ENCODE peak calls at places on chromosome 21, in ten cellular contexts. B is A549, L is upper lobe of right lung, M is bronchial epithelial cell, U is cardiac muscle cell, H is kidney, S is astrocyte of the spinal cord, Q is GM12864, N is WERI-Rb-1, F is OCI-LY7. O is an unnamed sample.

GRCh38 chr21:25567472-25567871 is 39.8 kb downstream of the MRPL39 start:
- DNase-seq in B (no peak), L (no peak), M (no peak), U (no peak), H (no peak), S (no peak), Q (no peak), N (no peak), F (no peak), O (no peak)

GRCh38 chr21:15199414-15199813 is 134.6 kb upstream of the NRIP1 start:
- DNase-seq in B (no peak), L (no peak), M (no peak), U (no peak), H (no peak), S (no peak), Q (no peak), N (no peak), F (no peak), O (no peak)

GRCh38 chr21:35138665-35139381 is 89.7 kb upstream of the RUNX1 start:
- DNase-seq in B (no peak), L (no peak), M (peak), U (peak), H (no peak), S (peak), Q (peak), N (no peak), F (peak), O (peak)

GRCh38 chr21:31108969-31109368 is 70.7 kb upstream of the KRTAP19-8 start:
- DNase-seq in B (no peak), L (no peak), M (peak), U (peak), H (no peak), S (peak), Q (no peak), N (no peak), F (peak), O (peak)

GRCh38 chr21:16571594-16571993 is 841.8 kb downstream of the USP25 start:
- DNase-seq in B (no peak), L (no peak), M (peak), U (no peak), H (no peak), S (peak), Q (no peak), N (no peak), F (no peak), O (peak)

GRCh38 chr21:15221799-15222386 is 157.1 kb upstream of the NRIP1 start:
- DNase-seq in B (peak), L (peak), M (peak), U (peak), H (no peak), S (peak), Q (peak), N (peak), F (no peak), O (peak)

GRCh38 chr21:31781737-31782136 is 49.8 kb upstream of the SCAF4 start:
- DNase-seq in B (no peak), L (no peak), M (no peak), U (peak), H (no peak), S (peak), Q (no peak), N (no peak), F (no peak), O (peak)

GRCh38 chr21:29817450-29817849 is 122.3 kb downstream of the GRIK1 start:
- DNase-seq in B (no peak), L (no peak), M (no peak), U (no peak), H (no peak), S (no peak), Q (no peak), N (no peak), F (no peak), O (no peak)

GRCh38 chr21:35896060-35896459 is 164.3 kb downstream of the SETD4 start:
- DNase-seq in B (no peak), L (no peak), M (no peak), U (no peak), H (no peak), S (no peak), Q (peak), N (no peak), F (no peak), O (no peak)

GRCh38 chr21:23886828-23887708 is 1720.2 kb downstream of the MRPL39 start:
- DNase-seq in B (no peak), L (no peak), M (no peak), U (no peak), H (no peak), S (no peak), Q (no peak), N (no peak), F (no peak), O (no peak)

GRCh38 chr21:15953551-15954116 is 223.9 kb downstream of the USP25 start:
- DNase-seq in B (no peak), L (no peak), M (no peak), U (no peak), H (no peak), S (no peak), Q (no peak), N (no peak), F (no peak), O (no peak)

GRCh38 chr21:29237110-29238051 is 61.3 kb upstream of the BACH1 start:
- DNase-seq in B (no peak), L (no peak), M (peak), U (peak), H (no peak), S (no peak), Q (no peak), N (peak), F (no peak), O (peak)

GRCh38 chr21:17673261-17674020 is 60.7 kb upstream of the BTG3 start:
- DNase-seq in B (no peak), L (no peak), M (peak), U (peak), H (no peak), S (no peak), Q (no peak), N (no peak), F (no peak), O (peak)

DNA sequence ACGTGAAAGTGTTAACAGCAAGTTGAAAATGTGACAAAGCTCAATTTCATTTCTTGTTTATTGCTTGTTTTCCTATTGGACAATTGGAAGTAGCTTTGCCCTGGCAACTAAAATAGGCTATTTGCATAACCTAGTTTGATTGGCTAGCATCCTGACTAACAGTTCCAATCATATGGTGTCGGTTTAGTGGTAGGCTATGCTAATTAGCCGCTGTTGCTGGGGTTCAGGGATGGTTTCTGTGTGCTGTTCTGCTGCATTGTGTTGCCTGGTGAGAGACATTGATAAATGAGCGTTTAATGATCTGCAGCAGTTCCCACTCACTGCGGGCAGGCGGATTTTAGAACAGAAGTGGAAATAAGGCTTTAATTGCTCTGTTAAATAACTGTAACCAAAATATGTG is 68.5 kb downstream of the DYRK1A start:
- DNase-seq in B (no peak), L (no peak), M (peak), U (peak), H (no peak), S (peak), Q (no peak), N (peak), F (no peak), O (peak)
- H3K4me3 ChIP-seq in B (no peak), L (no peak), M (no peak), U (peak), H (no peak), S (no peak), Q (no peak), N (no peak), F (no peak), O (no peak)

GRCh38 chr21:14119038-14119437 is 91.7 kb downstream of the LIPI start:
- DNase-seq in B (no peak), L (no peak), M (no peak), U (no peak), H (no peak), S (no peak), Q (no peak), N (no peak), F (no peak), O (no peak)

GRCh38 chr21:14116080-14116481 is 94.7 kb downstream of the LIPI start:
- DNase-seq in B (no peak), L (no peak), M (no peak), U (no peak), H (no peak), S (no peak), Q (peak), N (no peak), F (no peak), O (no peak)

GRCh38 chr21:14121719-14122118 is 89.0 kb downstream of the LIPI start:
- DNase-seq in B (no peak), L (no peak), M (peak), U (no peak), H (no peak), S (no peak), Q (no peak), N (no peak), F (peak), O (no peak)

GRCh38 chr21:14115646-14116045 is 95.1 kb downstream of the LIPI start:
- DNase-seq in B (no peak), L (no peak), M (no peak), U (no peak), H (no peak), S (no peak), Q (no peak), N (no peak), F (no peak), O (no peak)

GRCh38 chr21:14120091-14120734 is 90.5 kb downstream of the LIPI start:
- DNase-seq in B (no peak), L (no peak), M (peak), U (no peak), H (no peak), S (no peak), Q (peak), N (peak), F (peak), O (peak)
- TF ChIP-seq CTCF in B (peak), L (peak), M (peak), U (no peak), H (peak), S (peak), Q (peak), N (peak), F (peak), O (peak)

GRCh38 chr21:28106370-28106890 is 886.2 kb downstream of the LTN1 start:
- DNase-seq in B (no peak), L (no peak), M (no peak), U (no peak), H (no peak), S (no peak), Q (no peak), N (no peak), F (no peak), O (no peak)

GRCh38 chr21:28113718-28114117 is 879.0 kb downstream of the LTN1 start:
- DNase-seq in B (no peak), L (no peak), M (peak), U (no peak), H (no peak), S (no peak), Q (no peak), N (no peak), F (no peak), O (no peak)

GRCh38 chr21:28110074-28110473 is 882.6 kb downstream of the LTN1 start:
- DNase-seq in B (no peak), L (no peak), M (no peak), U (no peak), H (no peak), S (no peak), Q (no peak), N (no peak), F (no peak), O (no peak)

GRCh38 chr21:28111151-28111619 is 881.5 kb downstream of the LTN1 start:
- DNase-seq in B (no peak), L (no peak), M (no peak), U (peak), H (no peak), S (peak), Q (no peak), N (no peak), F (no peak), O (no peak)
- H3K4me3 ChIP-seq in B (no peak), L (no peak), M (no peak), U (no peak), H (peak), S (no peak), Q (no peak), N (no peak), F (no peak), O (no peak)

GRCh38 chr21:39136711-39137110 is 46.5 kb downstream of the PSMG1 start:
- DNase-seq in B (no peak), L (no peak), M (peak), U (no peak), H (no peak), S (peak), Q (no peak), N (no peak), F (no peak), O (peak)

GRCh38 chr21:39134288-39134810 is 48.9 kb downstream of the PSMG1 start:
- DNase-seq in B (no peak), L (no peak), M (no peak), U (no peak), H (no peak), S (no peak), Q (no peak), N (no peak), F (no peak), O (no peak)

GRCh38 chr21:39132248-39132647 is 51.0 kb downstream of the PSMG1 start:
- DNase-seq in B (no peak), L (no peak), M (peak), U (no peak), H (no peak), S (no peak), Q (no peak), N (no peak), F (no peak), O (peak)

GRCh38 chr21:39141502-39141901 is 41.7 kb downstream of the PSMG1 start:
- DNase-seq in B (no peak), L (no peak), M (no peak), U (peak), H (no peak), S (peak), Q (no peak), N (no peak), F (no peak), O (no peak)

DNA sequence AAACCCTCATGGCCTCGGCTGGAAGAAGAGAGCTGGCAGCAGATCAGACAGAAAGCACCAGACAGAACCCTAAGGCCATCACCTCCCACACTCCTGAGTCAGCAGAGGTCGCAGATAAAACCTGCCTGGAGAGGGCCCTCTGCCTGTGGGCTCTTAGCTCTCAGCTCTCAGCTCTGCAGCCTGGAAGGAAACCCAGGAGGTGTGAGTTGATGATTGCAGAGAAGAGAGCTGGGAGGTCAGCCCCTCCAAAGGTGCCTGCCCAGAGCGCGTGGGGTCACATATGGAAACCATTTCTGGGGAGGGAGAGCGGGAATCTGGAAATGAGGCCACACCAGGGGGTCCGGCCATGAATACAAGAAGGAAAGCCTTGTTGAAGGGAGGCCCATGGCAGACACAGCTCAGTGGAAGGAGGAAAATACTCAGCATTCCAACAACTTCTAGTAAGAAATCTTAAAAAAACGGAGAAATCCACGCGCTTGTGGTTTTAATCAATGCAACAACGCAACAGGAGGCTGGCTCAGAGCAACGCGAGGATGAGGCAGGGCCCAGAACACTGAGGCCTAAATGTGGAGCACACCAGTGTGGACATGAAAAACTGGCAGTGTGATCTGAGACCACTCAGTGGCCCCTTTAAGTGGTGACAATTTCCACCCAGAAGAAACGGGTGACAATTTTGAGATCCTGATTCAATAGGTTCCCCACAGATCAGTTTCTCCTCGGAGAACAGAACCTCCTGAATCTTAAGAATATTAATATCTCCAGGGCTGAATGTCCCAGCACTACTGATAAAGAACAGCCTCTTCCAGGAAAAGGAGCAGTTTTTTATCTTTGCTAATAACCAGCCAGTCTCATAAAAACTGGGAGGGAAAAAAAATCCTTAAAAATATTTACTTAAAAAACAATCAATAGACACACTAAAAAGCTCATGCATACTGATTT is 45.7 kb downstream of the PSMG1 start:
- DNase-seq in B (peak), L (no peak), M (peak), U (peak), H (no peak), S (peak), Q (no peak), N (no peak), F (no peak), O (peak)
- TF ChIP-seq CTCF in B (no peak), L (no peak), M (peak), U (peak), H (no peak), S (no peak), Q (no peak), N (peak), F (no peak), O (no peak)

DNA sequence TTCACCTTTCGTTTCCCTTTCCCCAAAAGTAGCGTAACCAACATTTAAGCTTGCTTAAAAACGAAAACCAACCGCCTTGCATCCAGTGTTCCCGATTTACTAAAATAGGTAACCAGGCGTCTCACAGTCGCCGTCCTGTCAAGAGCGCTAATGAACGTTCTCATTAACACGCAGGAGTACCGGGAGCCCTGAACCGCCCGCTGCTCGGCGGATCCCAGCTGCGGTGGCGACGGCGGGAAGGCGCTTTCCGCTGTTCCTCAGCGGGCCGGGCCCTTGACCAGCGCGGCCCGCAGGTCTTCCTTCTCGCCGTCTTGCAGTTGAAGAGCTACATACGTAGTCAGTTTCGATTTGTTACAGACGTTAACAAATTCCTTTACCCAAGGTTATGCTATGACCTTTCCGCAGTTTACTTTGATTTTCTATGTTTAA is 2.0 kb downstream of the OLIG1 start:
- DNase-seq in B (no peak), L (no peak), M (no peak), U (peak), H (no peak), S (peak), Q (no peak), N (peak), F (no peak), O (peak)
- H3K4me3 ChIP-seq in B (peak), L (peak), M (no peak), U (peak), H (peak), S (peak), Q (no peak), N (peak), F (no peak), O (no peak)

DNA sequence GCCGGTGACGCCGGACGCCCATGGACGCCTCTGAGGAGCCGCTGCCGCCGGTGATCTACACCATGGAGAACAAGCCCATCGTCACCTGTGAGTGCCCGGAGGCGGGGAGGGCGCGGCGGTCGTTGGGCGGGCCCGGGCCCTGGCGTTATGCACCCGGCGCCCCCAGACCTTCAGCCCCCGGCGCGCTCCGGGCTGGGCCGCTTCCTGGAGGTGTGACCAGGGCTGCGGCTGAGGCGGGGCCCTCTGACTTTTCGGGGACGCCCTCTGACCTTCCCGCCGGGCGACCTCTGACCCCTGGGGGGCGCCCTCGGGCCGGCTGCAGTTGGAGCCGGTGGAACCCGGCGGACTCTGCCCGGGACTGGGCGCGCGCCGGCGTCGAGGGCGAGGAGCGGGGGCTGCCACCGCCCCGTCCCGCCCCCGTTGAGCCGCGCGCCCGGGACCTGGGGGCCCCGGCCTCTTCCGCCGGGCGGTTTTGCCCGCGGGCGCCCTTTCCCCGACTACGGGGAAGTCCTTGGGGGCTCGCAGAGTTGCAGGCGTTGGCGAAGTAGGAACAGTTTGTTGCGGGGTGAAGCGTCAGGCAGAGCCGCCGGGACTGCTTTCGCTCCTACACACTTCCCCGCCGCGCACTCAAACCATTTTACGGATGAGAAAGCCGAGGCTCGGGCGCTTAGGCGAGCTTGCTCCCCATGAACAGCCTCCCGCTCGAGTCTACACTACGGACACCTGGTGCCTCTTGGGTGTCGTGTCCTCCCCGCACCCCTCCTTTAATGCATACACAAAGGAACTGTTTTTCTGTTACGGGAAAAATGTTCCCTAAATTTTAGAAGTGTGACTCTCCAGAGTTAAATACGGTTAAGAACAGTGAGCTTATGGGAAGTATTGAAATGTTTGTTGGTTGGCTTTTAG is 618 bp downstream of the TRAPPC10 start:
- DNase-seq in B (peak), L (peak), M (no peak), U (peak), H (peak), S (no peak), Q (no peak), N (peak), F (peak), O (peak)
- TF ChIP-seq CTCF in B (peak), L (peak), M (no peak), U (no peak), H (no peak), S (no peak), Q (peak), N (peak), F (peak), O (no peak)

DNA sequence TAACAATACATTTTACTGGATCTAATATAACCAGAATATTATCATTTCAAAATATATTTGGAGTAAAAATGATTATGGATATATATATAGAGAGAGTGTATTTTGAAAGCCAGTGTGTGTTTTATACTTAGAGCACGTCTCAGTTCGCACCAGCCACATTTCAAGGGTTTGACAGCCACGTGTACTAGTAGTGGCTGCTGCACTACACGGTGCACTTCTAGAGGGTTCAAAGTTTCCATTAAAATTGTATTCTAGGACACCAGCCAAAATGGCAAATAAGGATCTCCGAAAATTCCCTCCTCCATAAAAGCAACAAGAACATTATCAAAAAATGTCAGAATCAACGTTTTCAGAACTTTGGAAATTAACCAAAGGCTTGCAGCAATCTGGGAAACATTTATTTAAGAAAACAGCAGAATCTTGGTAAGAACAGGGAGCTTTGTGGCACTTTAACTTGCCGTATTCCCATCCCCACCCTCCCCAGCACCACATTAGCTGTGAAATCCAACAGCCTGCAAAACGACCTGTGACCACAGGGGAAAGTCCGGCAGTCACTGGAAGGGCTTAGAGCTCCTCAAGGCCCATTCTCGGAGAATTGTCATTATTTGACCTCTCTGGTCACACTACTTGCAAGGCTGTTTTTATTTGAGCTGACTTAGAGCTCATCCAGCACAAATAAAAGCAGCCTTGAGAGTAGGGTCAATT is 33.5 kb upstream of the MRPS6 start:
- DNase-seq in B (no peak), L (no peak), M (no peak), U (no peak), H (no peak), S (no peak), Q (no peak), N (no peak), F (no peak), O (no peak)
- H3K4me3 ChIP-seq in B (no peak), L (no peak), M (no peak), U (no peak), H (no peak), S (no peak), Q (no peak), N (no peak), F (no peak), O (no peak)